ENCODE peak calls at places on chromosomes 7 and 10, in five cellular contexts. A is AG04450, Y is psoas muscle, L is brain microvascular endothelial cell, W is AG04449. K is an unnamed sample.
A peak's percentile ranks its signal among the peaks of the same experiment; 100 is the strongest.

GRCh38 chr10:131933016-131933694 is 32.3 kb downstream of the PPP2R2D start:
- DNase-seq in A (no peak), Y (no peak), L (no peak), W (no peak), K (no peak)

GRCh38 chr7:4633012-4633411 is 49.1 kb upstream of the FOXK1 start:
- DNase-seq in A (no peak), Y (no peak), L (peak; percentile 12), W (no peak), K (no peak)

GRCh38 chr10:34407227-34407626 is 407.9 kb downstream of the PARD3 start:
- DNase-seq in A (no peak), Y (peak; percentile 60), L (peak; percentile 73), W (no peak), K (no peak)

GRCh38 chr10:25522946-25523608 is 348.3 kb downstream of the GPR158 start:
- DNase-seq in A (no peak), Y (no peak), L (no peak), W (no peak), K (no peak)

GRCh38 chr10:85003083-85003482 is 674.7 kb downstream of the CCSER2 start:
- DNase-seq in A (no peak), Y (no peak), L (no peak), W (no peak), K (no peak)

GRCh38 chr7:28931565-28931964 is 26.6 kb downstream of the TRIL start:
- DNase-seq in A (no peak), Y (no peak), L (no peak), W (no peak), K (no peak)

GRCh38 chr7:27032843-27033242 is 63.0 kb downstream of the HOXA1 start:
- DNase-seq in A (no peak), Y (no peak), L (no peak), W (no peak), K (no peak)

GRCh38 chr7:21370283-21370982 is 57.5 kb upstream of the SP4 start:
- DNase-seq in A (no peak), Y (no peak), L (no peak), W (no peak), K (no peak)

GRCh38 chr7:55127622-55128081 is 108.8 kb downstream of the EGFR start:
- DNase-seq in A (peak; percentile 54), Y (no peak), L (peak; percentile 83), W (no peak), K (no peak)

GRCh38 chr7:23894891-23895569 is 185.0 kb downstream of the STK31 start:
- DNase-seq in A (no peak), Y (no peak), L (no peak), W (no peak), K (no peak)

GRCh38 chr10:47246409-47247189 is 53.4 kb upstream of the GDF10 start:
- DNase-seq in A (no peak), Y (no peak), L (no peak), W (no peak), K (no peak)

GRCh38 chr10:119360181-119360921 is 153.0 kb downstream of the GRK5 start:
- DNase-seq in A (no peak), Y (peak; percentile 66), L (no peak), W (no peak), K (no peak)

GRCh38 chr10:131819241-131820072 is 81.4 kb upstream of the PPP2R2D start:
- DNase-seq in A (no peak), Y (peak; percentile 36), L (no peak), W (no peak), K (no peak)

GRCh38 chr7:66255533-66256100 is 50.5 kb downstream of the TPST1 start:
- DNase-seq in A (no peak), Y (no peak), L (no peak), W (peak; percentile 16), K (peak; percentile 35)

GRCh38 chr10:3532644-3533043 is 252.4 kb downstream of the KLF6 start:
- DNase-seq in A (no peak), Y (no peak), L (no peak), W (no peak), K (no peak)

GRCh38 chr7:124667312-124667711 is 98.3 kb downstream of the GPR37 start:
- DNase-seq in A (no peak), Y (no peak), L (no peak), W (no peak), K (no peak)

GRCh38 chr7:86942081-86942480 is 117.4 kb downstream of the ELAPOR2 start:
- DNase-seq in A (no peak), Y (no peak), L (no peak), W (no peak), K (no peak)

GRCh38 chr10:105743343-105744056 is 1102.4 kb downstream of the SORCS3 start:
- DNase-seq in A (no peak), Y (no peak), L (no peak), W (no peak), K (no peak)

GRCh38 chr7:128882134-128882533 is 19.5 kb downstream of the ATP6V1F start:
- DNase-seq in A (no peak), Y (no peak), L (no peak), W (no peak), K (no peak)

GRCh38 chr7:128884561-128885369 is 22.1 kb downstream of the ATP6V1F start:
- DNase-seq in A (no peak), Y (peak; percentile 49), L (no peak), W (no peak), K (no peak)

GRCh38 chr7:128885370-128886187 is 22.9 kb downstream of the ATP6V1F start:
- DNase-seq in A (no peak), Y (peak; percentile 30), L (no peak), W (no peak), K (no peak)

GRCh38 chr7:128881458-128882125 is 18.9 kb downstream of the ATP6V1F start:
- DNase-seq in A (no peak), Y (no peak), L (no peak), W (no peak), K (no peak)

DNA sequence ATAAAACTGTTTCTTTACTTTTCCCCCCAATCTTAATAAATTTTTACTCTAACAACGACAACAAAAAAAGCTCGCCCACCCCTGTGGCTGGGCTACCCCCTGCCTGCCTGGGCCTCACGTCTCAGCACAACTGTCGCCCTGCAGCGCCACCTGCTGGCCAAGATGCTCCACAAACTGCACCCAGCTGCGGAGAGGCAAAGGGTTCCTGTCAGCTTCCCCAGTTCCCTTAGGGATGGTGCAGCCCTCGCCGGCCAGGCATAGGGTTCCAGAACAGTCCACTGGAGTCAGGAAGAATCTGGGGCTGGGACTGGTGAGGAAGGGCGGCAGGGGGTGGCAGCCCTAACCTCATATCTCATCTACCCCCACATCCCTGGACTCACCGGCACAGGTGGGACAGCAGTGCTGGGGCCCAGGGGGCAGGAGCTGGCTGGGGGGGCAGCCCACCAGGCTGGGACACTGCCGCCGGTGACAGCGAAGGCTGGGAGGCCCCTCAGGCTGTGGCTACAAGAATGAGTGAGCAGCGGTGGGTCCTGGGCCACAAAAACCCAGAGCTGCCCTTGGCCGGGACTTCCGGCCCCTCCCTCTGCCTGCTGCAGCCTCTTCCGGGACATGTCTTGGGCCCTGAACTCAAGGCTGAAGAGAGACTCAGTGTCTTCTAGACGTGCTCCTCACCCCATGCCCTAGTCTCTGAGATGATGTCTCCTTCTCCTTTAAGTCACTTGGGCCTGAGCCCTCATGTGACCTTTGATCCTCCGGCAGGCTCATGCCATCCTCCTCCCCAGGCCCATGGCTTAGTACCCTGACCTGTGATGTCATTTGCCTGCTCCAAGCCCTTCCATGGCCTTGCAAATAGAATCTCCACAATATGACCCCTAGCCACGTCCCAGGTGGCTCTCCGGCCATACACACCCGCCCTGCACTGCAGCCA is 21.2 kb downstream of the ATP6V1F start:
- DNase-seq in A (no peak), Y (peak; percentile 92), L (peak; percentile 70), W (no peak), K (no peak)
- H3K4me3 ChIP-seq in A (no peak overlapping the region), Y (no peak overlapping the region), L (no peak overlapping the region), W (no peak overlapping the region), K (no peak overlapping the region)

DNA sequence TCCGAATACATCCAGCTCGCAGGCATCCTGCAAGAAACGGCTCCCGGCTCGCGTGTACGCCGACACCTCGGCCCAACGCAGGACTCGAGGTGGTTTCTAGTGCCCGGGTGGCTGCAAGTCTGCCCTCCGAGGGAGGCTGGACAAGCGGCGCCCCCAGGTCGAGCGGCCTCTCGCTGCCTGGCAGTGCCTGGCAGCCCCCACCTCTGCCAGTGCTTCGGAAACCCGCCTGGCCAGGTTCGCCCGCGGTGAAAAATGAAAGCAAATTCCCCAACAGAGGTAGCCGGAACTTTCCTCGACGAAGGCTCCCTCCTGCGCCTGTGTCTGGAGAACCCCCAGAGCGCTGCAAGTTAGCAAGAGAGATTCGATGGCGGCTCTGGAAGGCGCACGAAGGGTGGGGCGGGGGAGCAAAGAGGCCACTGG is 5.7 kb upstream of the ZNF503 start:
- DNase-seq in A (no peak), Y (no peak), L (no peak), W (no peak), K (no peak)
- H3K4me3 ChIP-seq in A (no peak overlapping the region), Y (peak overlapping the region; percentile 84), L (no peak overlapping the region), W (no peak overlapping the region), K (no peak overlapping the region)

GRCh38 chr10:110859947-110860376 is 11.8 kb upstream of the PDCD4 start:
- DNase-seq in A (peak; percentile 39), Y (no peak), L (peak; percentile 65), W (peak; percentile 68), K (peak; percentile 84)
- H3K4me3 ChIP-seq in A (no peak overlapping the region), Y (no peak overlapping the region), L (no peak overlapping the region), W (no peak overlapping the region), K (no peak overlapping the region)

GRCh38 chr10:102778781-102779180 is 35.0 kb downstream of the WBP1L start:
- DNase-seq in A (no peak), Y (no peak), L (no peak), W (no peak), K (no peak)

GRCh38 chr10:102779680-102780079 is 35.9 kb downstream of the WBP1L start:
- DNase-seq in A (no peak), Y (no peak), L (no peak), W (no peak), K (no peak)

GRCh38 chr10:102776779-102777417 is 33.1 kb downstream of the WBP1L start:
- DNase-seq in A (peak; percentile 91), Y (peak; percentile 92), L (peak; percentile 99), W (peak; percentile 93), K (peak; percentile 93)

GRCh38 chr10:102775973-102776669 is 32.4 kb downstream of the WBP1L start:
- DNase-seq in A (peak; percentile 36), Y (peak; percentile 93), L (peak; percentile 96), W (peak; percentile 69), K (no peak)

GRCh38 chr10:102777696-102778530 is 34.2 kb downstream of the WBP1L start:
- DNase-seq in A (no peak), Y (peak; percentile 77), L (no peak), W (no peak), K (no peak)
- H3K4me3 ChIP-seq in A (no peak overlapping the region), Y (peak overlapping the region; percentile 81), L (peak overlapping the region; percentile 30), W (no peak overlapping the region), K (no peak overlapping the region)

DNA sequence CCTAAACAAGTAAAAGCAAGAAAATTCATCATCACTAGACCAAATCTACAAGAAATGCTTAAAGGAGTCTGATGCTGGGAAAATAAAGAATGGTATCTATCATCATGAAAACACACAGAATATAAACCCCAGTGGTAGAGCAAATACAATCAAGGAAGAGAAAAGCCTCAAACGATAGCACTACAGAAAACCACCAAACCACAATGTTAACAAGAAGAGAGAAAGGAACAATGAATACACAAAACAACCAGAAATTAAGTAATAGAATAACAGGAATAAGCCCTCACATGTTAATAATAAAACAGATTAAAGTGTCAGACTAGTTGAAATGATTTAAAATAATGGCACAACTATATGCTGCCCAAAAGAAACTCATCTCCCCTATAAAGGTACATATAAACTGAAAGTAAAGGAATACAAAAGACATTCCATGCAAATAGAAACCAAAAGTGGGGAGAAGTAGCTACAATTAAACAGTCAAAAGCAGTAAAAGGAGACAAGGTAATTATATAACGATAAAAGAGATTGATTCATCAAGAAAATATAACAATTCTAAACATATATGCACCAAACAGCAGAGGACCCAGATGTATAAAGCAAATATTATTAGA is 77.3 kb downstream of the JMJD1C start:
- DNase-seq in A (no peak), Y (no peak), L (no peak), W (no peak), K (no peak)
- H3K4me3 ChIP-seq in A (no peak overlapping the region), Y (no peak overlapping the region), L (no peak overlapping the region), W (no peak overlapping the region), K (no peak overlapping the region)

GRCh38 chr7:128833939-128834310 is 3.7 kb downstream of the FLNC start:
- DNase-seq in A (no peak), Y (no peak), L (peak; percentile 30), W (no peak), K (no peak)
- H3K4me3 ChIP-seq in A (peak overlapping the region; percentile 93), Y (peak overlapping the region; percentile 89), L (no peak overlapping the region), W (peak overlapping the region; percentile 95), K (peak overlapping the region; percentile 97)